ENCODE peak calls at places on chromosomes 13 and 19, in nine cellular contexts. One of them, this sample, is unnamed.
A peak's percentile ranks its signal among the peaks of the same experiment; 100 is the strongest.

GRCh38 chr13:28322256-28322895 is 172.6 kb downstream of the FLT1 start:
- DNase-seq in keratinocyte: no peak
- DNase-seq in fibroblast of lung: no peak
- DNase-seq in SK-N-SH: peak; percentile 37
- DNase-seq in bronchial epithelial cell: no peak
- DNase-seq in Panc1: no peak
- DNase-seq in mucosa of descending colon: no peak
- DNase-seq in upper lobe of right lung: no peak
- DNase-seq in dorsolateral prefrontal cortex: no peak
- DNase-seq in this sample: no peak

GRCh38 chr19:19459707-19460251 is 54.3 kb downstream of the GATAD2A start:
- DNase-seq in keratinocyte: no peak
- DNase-seq in fibroblast of lung: peak; percentile 58
- DNase-seq in SK-N-SH: no peak
- DNase-seq in bronchial epithelial cell: peak; percentile 64
- DNase-seq in Panc1: peak; percentile 10
- DNase-seq in mucosa of descending colon: peak; percentile 51
- DNase-seq in upper lobe of right lung: no peak
- DNase-seq in dorsolateral prefrontal cortex: peak; percentile 65
- DNase-seq in this sample: no peak

GRCh38 chr13:26658972-26659371 is 101.5 kb downstream of the WASF3 start:
- DNase-seq in keratinocyte: no peak
- DNase-seq in fibroblast of lung: no peak
- DNase-seq in SK-N-SH: no peak
- DNase-seq in bronchial epithelial cell: no peak
- DNase-seq in Panc1: no peak
- DNase-seq in mucosa of descending colon: peak; percentile 6
- DNase-seq in upper lobe of right lung: no peak
- DNase-seq in dorsolateral prefrontal cortex: no peak
- DNase-seq in this sample: no peak

GRCh38 chr13:43805071-43805468 is 18.3 kb upstream of the ENOX1 start:
- DNase-seq in keratinocyte: peak; percentile 92
- DNase-seq in fibroblast of lung: peak; percentile 64
- DNase-seq in SK-N-SH: peak; percentile 34
- DNase-seq in bronchial epithelial cell: peak; percentile 100
- DNase-seq in Panc1: peak; percentile 50
- DNase-seq in mucosa of descending colon: no peak
- DNase-seq in upper lobe of right lung: no peak
- DNase-seq in dorsolateral prefrontal cortex: peak; percentile 66
- DNase-seq in this sample: no peak

GRCh38 chr13:26168276-26168814 is 53.8 kb downstream of the RNF6 start:
- DNase-seq in keratinocyte: no peak
- DNase-seq in fibroblast of lung: peak; percentile 38
- DNase-seq in SK-N-SH: no peak
- DNase-seq in bronchial epithelial cell: no peak
- DNase-seq in Panc1: peak; percentile 4
- DNase-seq in mucosa of descending colon: no peak
- DNase-seq in upper lobe of right lung: no peak
- DNase-seq in dorsolateral prefrontal cortex: no peak
- DNase-seq in this sample: no peak

GRCh38 chr13:76622336-76623045 is 263.7 kb downstream of the KCTD12 start:
- DNase-seq in keratinocyte: no peak
- DNase-seq in fibroblast of lung: peak; percentile 54
- DNase-seq in SK-N-SH: peak; percentile 57
- DNase-seq in bronchial epithelial cell: no peak
- DNase-seq in Panc1: no peak
- DNase-seq in mucosa of descending colon: no peak
- DNase-seq in upper lobe of right lung: no peak
- DNase-seq in dorsolateral prefrontal cortex: no peak
- DNase-seq in this sample: no peak

GRCh38 chr19:18735324-18735723 is 51.8 kb downstream of the CRTC1 start:
- DNase-seq in keratinocyte: no peak
- DNase-seq in fibroblast of lung: no peak
- DNase-seq in SK-N-SH: no peak
- DNase-seq in bronchial epithelial cell: no peak
- DNase-seq in Panc1: no peak
- DNase-seq in mucosa of descending colon: no peak
- DNase-seq in upper lobe of right lung: no peak
- DNase-seq in dorsolateral prefrontal cortex: no peak
- DNase-seq in this sample: no peak

GRCh38 chr13:41648314-41648935 is 191.1 kb downstream of the RGCC start:
- DNase-seq in keratinocyte: no peak
- DNase-seq in fibroblast of lung: no peak
- DNase-seq in SK-N-SH: no peak
- DNase-seq in bronchial epithelial cell: peak; percentile 79
- DNase-seq in Panc1: peak; percentile 48
- DNase-seq in mucosa of descending colon: no peak
- DNase-seq in upper lobe of right lung: no peak
- DNase-seq in dorsolateral prefrontal cortex: no peak
- DNase-seq in this sample: no peak

GRCh38 chr13:90700340-90700739 is 647.1 kb upstream of the MIR17HG start:
- DNase-seq in keratinocyte: no peak
- DNase-seq in fibroblast of lung: no peak
- DNase-seq in SK-N-SH: no peak
- DNase-seq in bronchial epithelial cell: no peak
- DNase-seq in Panc1: no peak
- DNase-seq in mucosa of descending colon: no peak
- DNase-seq in upper lobe of right lung: no peak
- DNase-seq in dorsolateral prefrontal cortex: no peak
- DNase-seq in this sample: no peak

GRCh38 chr19:53916004-53916403 is 6.9 kb downstream of the CACNG7 start:
- DNase-seq in keratinocyte: no peak
- DNase-seq in fibroblast of lung: no peak
- DNase-seq in SK-N-SH: no peak
- DNase-seq in bronchial epithelial cell: no peak
- DNase-seq in Panc1: no peak
- DNase-seq in mucosa of descending colon: no peak
- DNase-seq in upper lobe of right lung: no peak
- DNase-seq in dorsolateral prefrontal cortex: no peak
- DNase-seq in this sample: no peak

GRCh38 chr13:70415141-70415540 is 306.9 kb upstream of the KLHL1 start:
- DNase-seq in keratinocyte: no peak
- DNase-seq in fibroblast of lung: no peak
- DNase-seq in SK-N-SH: no peak
- DNase-seq in bronchial epithelial cell: no peak
- DNase-seq in Panc1: no peak
- DNase-seq in mucosa of descending colon: peak; percentile 30
- DNase-seq in upper lobe of right lung: no peak
- DNase-seq in dorsolateral prefrontal cortex: no peak
- DNase-seq in this sample: no peak

GRCh38 chr13:110571897-110572777 is 10.6 kb upstream of the RAB20 start:
- DNase-seq in keratinocyte: no peak
- DNase-seq in fibroblast of lung: no peak
- DNase-seq in SK-N-SH: no peak
- DNase-seq in bronchial epithelial cell: no peak
- DNase-seq in Panc1: no peak
- DNase-seq in mucosa of descending colon: no peak
- DNase-seq in upper lobe of right lung: peak; percentile 40
- DNase-seq in dorsolateral prefrontal cortex: no peak
- DNase-seq in this sample: no peak

GRCh38 chr19:43776285-43776684 is 4.5 kb downstream of the KCNN4 start:
- DNase-seq in keratinocyte: no peak
- DNase-seq in fibroblast of lung: no peak
- DNase-seq in SK-N-SH: no peak
- DNase-seq in bronchial epithelial cell: no peak
- DNase-seq in Panc1: no peak
- DNase-seq in mucosa of descending colon: no peak
- DNase-seq in upper lobe of right lung: no peak
- DNase-seq in dorsolateral prefrontal cortex: no peak
- DNase-seq in this sample: no peak

GRCh38 chr19:56701895-56702294 is 30.3 kb upstream of the ZNF835 start:
- DNase-seq in keratinocyte: no peak
- DNase-seq in fibroblast of lung: no peak
- DNase-seq in SK-N-SH: no peak
- DNase-seq in bronchial epithelial cell: no peak
- DNase-seq in Panc1: no peak
- DNase-seq in mucosa of descending colon: no peak
- DNase-seq in upper lobe of right lung: no peak
- DNase-seq in dorsolateral prefrontal cortex: no peak
- DNase-seq in this sample: no peak

DNA sequence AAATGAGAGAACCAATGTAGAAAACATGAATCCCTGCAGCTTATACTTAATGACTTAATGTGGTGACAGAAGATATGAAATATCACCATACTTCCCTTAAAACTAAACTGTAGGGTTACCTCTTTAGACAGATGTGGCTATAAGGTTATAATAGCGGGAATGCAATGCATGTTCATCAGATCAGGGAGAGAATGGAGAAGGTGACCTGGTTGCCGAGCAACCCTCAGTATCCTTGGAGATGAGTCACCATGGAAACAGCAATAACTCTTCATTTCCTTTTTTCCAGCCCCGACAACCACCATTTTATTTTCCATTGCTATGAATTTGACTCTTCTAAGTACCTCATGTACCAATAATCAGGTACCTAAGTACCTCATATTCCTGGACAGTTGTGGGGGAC is 28.0 kb upstream of the ZNF835 start:
- DNase-seq in keratinocyte: no peak
- DNase-seq in fibroblast of lung: no peak
- DNase-seq in SK-N-SH: no peak
- DNase-seq in bronchial epithelial cell: no peak
- DNase-seq in Panc1: no peak
- DNase-seq in mucosa of descending colon: no peak
- DNase-seq in upper lobe of right lung: no peak
- DNase-seq in dorsolateral prefrontal cortex: no peak
- DNase-seq in this sample: no peak
- H3K4me3 ChIP-seq in keratinocyte: no peak overlapping the region
- H3K4me3 ChIP-seq in fibroblast of lung: no peak overlapping the region
- H3K4me3 ChIP-seq in SK-N-SH: no peak overlapping the region
- H3K4me3 ChIP-seq in bronchial epithelial cell: no peak overlapping the region
- H3K4me3 ChIP-seq in Panc1: no peak overlapping the region
- H3K4me3 ChIP-seq in mucosa of descending colon: no peak overlapping the region
- H3K4me3 ChIP-seq in upper lobe of right lung: no peak overlapping the region
- H3K4me3 ChIP-seq in dorsolateral prefrontal cortex: no peak overlapping the region
- H3K4me3 ChIP-seq in this sample: no peak overlapping the region

DNA sequence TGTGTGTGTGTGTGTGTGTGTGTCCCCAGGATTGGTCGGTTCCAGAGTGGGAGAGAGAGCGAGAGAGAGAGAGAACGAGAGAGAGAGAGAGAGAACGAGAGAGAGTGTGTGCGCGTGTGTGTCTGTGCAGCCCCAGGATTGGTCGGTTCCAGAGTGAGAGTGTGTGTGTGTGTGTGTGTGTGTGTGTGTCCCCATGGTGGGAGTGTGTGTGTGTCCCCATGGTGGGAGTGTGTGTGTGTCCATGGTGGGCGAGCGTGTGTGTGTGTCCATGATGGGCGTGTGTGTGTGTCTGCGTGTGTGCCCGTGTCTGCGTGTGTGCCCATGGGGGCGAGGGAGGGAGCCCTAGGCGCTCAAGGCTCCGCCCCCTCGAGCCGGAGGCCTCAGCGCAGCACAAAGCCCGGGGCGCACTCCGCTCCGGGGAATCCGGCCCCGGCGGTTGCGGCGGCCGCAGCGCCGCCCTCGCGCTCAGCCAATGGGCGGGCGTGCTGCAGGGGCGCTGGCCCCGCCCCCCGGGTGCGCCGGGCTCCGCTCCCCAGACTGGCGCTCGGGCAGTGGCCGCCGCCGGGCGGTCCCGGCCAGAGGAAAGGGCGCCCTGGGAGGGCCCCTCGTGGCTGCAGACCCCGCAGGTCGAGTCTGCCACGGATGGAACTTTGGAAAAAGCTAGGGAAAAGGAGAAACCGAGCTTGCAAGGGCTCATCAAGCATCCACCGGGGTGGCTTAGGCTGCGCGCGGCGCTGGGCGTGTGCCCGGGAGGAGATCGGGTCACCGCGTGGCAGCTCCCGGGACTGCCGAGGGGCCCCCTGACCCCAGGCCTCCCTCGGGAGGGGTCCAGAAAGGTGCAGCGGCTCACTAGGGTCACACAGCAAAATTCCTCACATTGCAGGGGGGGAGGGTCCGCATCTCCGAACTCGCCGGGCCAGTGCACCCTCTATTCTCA is 96.2 kb downstream of the INSR start:
- DNase-seq in keratinocyte: peak; percentile 5
- DNase-seq in fibroblast of lung: peak; percentile 94
- DNase-seq in SK-N-SH: peak; percentile 97
- DNase-seq in bronchial epithelial cell: peak; percentile 54
- DNase-seq in Panc1: peak; percentile 51
- DNase-seq in mucosa of descending colon: peak; percentile 91
- DNase-seq in upper lobe of right lung: peak; percentile 96
- DNase-seq in dorsolateral prefrontal cortex: peak; percentile 93
- DNase-seq in this sample: peak; percentile 80
- TF ChIP-seq CTCF in keratinocyte: no peak
- TF ChIP-seq CTCF in fibroblast of lung: peak; percentile 7
- TF ChIP-seq CTCF in SK-N-SH: peak; percentile 27
- TF ChIP-seq CTCF in bronchial epithelial cell: no peak
- TF ChIP-seq CTCF in Panc1: no peak
- TF ChIP-seq CTCF in mucosa of descending colon: no peak
- TF ChIP-seq CTCF in upper lobe of right lung: peak; percentile 32
- TF ChIP-seq CTCF in dorsolateral prefrontal cortex: peak; percentile 46
- TF ChIP-seq CTCF in this sample: peak; percentile 36

DNA sequence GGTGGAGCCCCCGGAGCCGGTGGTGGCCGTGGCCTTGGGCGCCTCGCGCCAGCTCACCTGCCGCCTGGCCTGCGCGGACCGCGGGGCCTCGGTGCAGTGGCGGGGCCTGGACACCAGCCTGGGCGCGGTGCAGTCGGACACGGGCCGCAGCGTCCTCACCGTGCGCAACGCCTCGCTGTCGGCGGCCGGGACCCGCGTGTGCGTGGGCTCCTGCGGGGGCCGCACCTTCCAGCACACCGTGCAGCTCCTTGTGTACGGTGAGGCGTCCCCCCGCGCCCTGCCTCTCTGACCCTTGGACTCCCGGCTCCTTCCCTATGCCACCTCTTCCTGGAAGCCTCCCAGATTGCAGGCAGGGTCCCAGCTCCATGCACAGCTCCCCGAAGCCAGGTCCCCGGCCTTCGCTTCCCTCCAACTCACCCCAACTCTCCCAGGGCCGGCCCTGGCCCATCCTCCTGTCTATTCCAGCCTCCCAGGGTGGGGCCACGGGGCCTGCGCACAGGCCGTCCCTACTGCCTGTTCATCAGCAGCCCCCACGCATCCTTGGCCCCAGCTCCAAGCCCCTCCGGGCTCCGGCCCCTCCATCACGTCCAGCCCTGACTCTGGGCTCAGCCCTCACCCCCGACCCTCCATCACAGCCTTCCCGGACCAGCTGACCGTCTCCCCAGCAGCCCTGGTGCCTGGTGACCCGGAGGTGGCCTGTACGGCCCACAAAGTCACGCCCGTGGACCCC is 1.7 kb downstream of the MADCAM1 start:
- DNase-seq in keratinocyte: no peak
- DNase-seq in fibroblast of lung: no peak
- DNase-seq in SK-N-SH: peak; percentile 53
- DNase-seq in bronchial epithelial cell: no peak
- DNase-seq in Panc1: no peak
- DNase-seq in mucosa of descending colon: no peak
- DNase-seq in upper lobe of right lung: no peak
- DNase-seq in dorsolateral prefrontal cortex: no peak
- DNase-seq in this sample: no peak
- H3K4me3 ChIP-seq in keratinocyte: no peak overlapping the region
- H3K4me3 ChIP-seq in fibroblast of lung: no peak overlapping the region
- H3K4me3 ChIP-seq in SK-N-SH: no peak overlapping the region
- H3K4me3 ChIP-seq in bronchial epithelial cell: no peak overlapping the region
- H3K4me3 ChIP-seq in Panc1: no peak overlapping the region
- H3K4me3 ChIP-seq in mucosa of descending colon: no peak overlapping the region
- H3K4me3 ChIP-seq in upper lobe of right lung: no peak overlapping the region
- H3K4me3 ChIP-seq in dorsolateral prefrontal cortex: no peak overlapping the region
- H3K4me3 ChIP-seq in this sample: no peak overlapping the region

DNA sequence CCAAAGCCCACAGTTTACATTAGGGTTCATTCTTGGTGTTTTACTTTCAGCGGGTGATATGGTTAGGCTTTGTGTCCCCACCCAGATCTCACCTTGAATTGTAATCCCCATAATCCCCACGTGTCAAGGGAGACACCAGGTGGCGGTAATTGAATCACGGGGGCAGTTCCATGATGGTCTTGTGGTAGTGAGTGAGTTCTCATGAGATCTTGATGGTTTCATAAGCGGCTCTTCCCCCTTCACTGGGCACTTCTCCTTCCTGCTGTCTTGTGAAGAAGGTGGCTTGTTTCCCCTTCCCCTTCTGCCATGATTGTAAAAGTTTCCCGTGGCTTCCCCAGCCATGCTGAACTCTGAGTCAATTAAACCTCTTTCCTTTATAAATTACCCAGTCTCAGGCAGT is 12.0 kb downstream of the FPR2 start:
- DNase-seq in keratinocyte: no peak
- DNase-seq in fibroblast of lung: no peak
- DNase-seq in SK-N-SH: no peak
- DNase-seq in bronchial epithelial cell: no peak
- DNase-seq in Panc1: no peak
- DNase-seq in mucosa of descending colon: no peak
- DNase-seq in upper lobe of right lung: no peak
- DNase-seq in dorsolateral prefrontal cortex: no peak
- DNase-seq in this sample: no peak
- TF ChIP-seq CTCF in keratinocyte: peak; percentile 9
- TF ChIP-seq CTCF in fibroblast of lung: no peak
- TF ChIP-seq CTCF in SK-N-SH: no peak
- TF ChIP-seq CTCF in bronchial epithelial cell: no peak
- TF ChIP-seq CTCF in Panc1: peak; percentile 15
- TF ChIP-seq CTCF in mucosa of descending colon: no peak
- TF ChIP-seq CTCF in upper lobe of right lung: no peak
- TF ChIP-seq CTCF in dorsolateral prefrontal cortex: no peak
- TF ChIP-seq CTCF in this sample: no peak